ENCODE peak calls at places on chromosomes 2 and 18, in eight cellular contexts. V is HCT116, G is SK-N-SH, O is GM23338, B is spleen, W is upper lobe of left lung, I is breast epithelium, U is H1. N is an unnamed sample. For H3K4me1, the result is how much of the 10 kb centered on the place peaks cover.

GRCh38 chr2:144032566-144032965 is 487.4 kb downstream of the ZEB2 start:
- DNase-seq in V (no peak), G (no peak), O (no peak), B (no peak), W (no peak), I (no peak), U (no peak), N (no peak)

GRCh38 chr18:23573948-23574431 is 12.3 kb downstream of the NPC1 start:
- DNase-seq in V (no peak), G (no peak), O (peak), B (no peak), W (no peak), I (no peak), U (peak), N (no peak)

GRCh38 chr18:54880706-54881105 is 52.4 kb downstream of the RAB27B start:
- DNase-seq in V (no peak), G (peak), O (peak), B (no peak), W (no peak), I (no peak), U (no peak), N (no peak)

GRCh38 chr2:145228506-145228905 is 708.6 kb upstream of the ZEB2 start:
- DNase-seq in V (no peak), G (peak), O (no peak), B (no peak), W (no peak), I (no peak), U (no peak), N (no peak)

GRCh38 chr2:157439792-157440186 is 4.1 kb downstream of the CYTIP start:
- DNase-seq in V (no peak), G (no peak), O (no peak), B (no peak), W (no peak), I (no peak), U (no peak), N (no peak)

GRCh38 chr2:29522951-29523669 is 398.3 kb downstream of the ALK start:
- DNase-seq in V (no peak), G (no peak), O (no peak), B (no peak), W (no peak), I (no peak), U (no peak), N (no peak)

GRCh38 chr2:201021914-201022313 is 49.6 kb downstream of the HYCC2 start:
- DNase-seq in V (no peak), G (no peak), O (no peak), B (no peak), W (no peak), I (no peak), U (no peak), N (no peak)

GRCh38 chr18:28080876-28081300 is 96.0 kb downstream of the CDH2 start:
- DNase-seq in V (no peak), G (no peak), O (no peak), B (no peak), W (no peak), I (no peak), U (no peak), N (no peak)

GRCh38 chr2:55810621-55811020 is 113.0 kb downstream of the EFEMP1 start:
- DNase-seq in V (no peak), G (no peak), O (no peak), B (no peak), W (no peak), I (no peak), U (no peak), N (peak)

GRCh38 chr2:45808294-45808693 is 156.8 kb downstream of the PRKCE start:
- DNase-seq in V (no peak), G (no peak), O (no peak), B (no peak), W (no peak), I (no peak), U (no peak), N (no peak)

GRCh38 chr2:211349031-211349430 is 792.6 kb downstream of the CPS1 start:
- DNase-seq in V (no peak), G (no peak), O (no peak), B (no peak), W (no peak), I (no peak), U (no peak), N (no peak)

GRCh38 chr2:169966449-169966848 is 139.2 kb downstream of the UBR3 start:
- DNase-seq in V (no peak), G (no peak), O (no peak), B (no peak), W (no peak), I (no peak), U (no peak), N (no peak)

GRCh38 chr2:111983478-111984212 is 71.4 kb upstream of the TMEM87B start:
- DNase-seq in V (no peak), G (no peak), O (no peak), B (no peak), W (no peak), I (no peak), U (no peak), N (no peak)

GRCh38 chr2:148965596-148966431 is 72.7 kb upstream of the LYPD6B start:
- DNase-seq in V (no peak), G (no peak), O (no peak), B (no peak), W (no peak), I (no peak), U (no peak), N (no peak)

GRCh38 chr2:167265722-167266121 is 377.4 kb downstream of the XIRP2 start:
- DNase-seq in V (no peak), G (no peak), O (no peak), B (no peak), W (no peak), I (no peak), U (no peak), N (no peak)

DNA sequence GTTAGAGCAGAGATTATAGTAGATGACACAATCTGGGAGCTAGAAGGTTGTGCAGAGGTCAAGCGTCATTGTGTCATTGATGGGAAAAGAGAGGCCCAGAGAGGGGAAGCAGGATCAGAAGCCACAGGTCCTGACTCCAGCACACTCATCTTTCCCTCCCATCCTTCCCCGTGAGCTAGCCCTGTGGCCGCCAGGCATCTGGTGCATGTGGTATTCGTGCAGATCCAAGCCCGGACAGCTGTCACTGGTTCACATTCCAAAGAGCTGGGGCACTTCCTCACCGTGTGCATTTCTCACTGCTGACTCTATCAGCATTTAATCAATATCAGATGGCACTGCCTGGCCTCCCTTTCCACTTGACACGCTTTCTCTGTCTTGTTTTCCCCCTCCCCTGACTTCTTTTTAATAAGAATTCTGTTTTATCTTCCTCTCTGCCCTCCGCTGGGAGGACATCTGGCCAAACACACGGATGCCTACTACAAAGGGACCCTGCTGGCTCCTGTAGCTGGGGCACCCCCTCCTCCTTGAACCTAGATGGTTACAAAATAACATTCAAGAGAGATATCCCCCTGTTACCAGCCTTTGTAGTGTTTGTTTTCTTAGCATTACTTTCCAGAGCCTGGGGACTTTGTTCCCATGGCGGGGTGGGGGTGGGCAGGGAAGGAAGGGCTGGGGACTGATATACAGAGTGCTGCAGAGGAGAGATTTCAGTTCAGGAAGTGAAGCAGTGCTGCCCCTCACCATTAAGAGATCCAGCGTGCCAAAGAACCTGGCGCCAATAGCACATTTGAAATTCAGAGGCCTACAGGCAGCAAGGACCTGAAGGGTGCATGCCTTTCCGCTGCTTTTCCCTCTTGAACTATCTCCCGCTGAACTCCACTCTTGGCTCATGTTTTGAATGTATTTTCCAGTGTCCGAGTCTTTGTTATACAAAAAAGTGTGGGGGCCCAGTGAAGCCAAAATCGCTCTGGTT is 94.4 kb upstream of the THOC1 start:
- DNase-seq in V (no peak), G (peak), O (peak), B (no peak), W (no peak), I (no peak), U (no peak), N (no peak)
- H3K4me1 ChIP-seq in V (under half), G (under half), O (under half), B (under half), W (under half), I (under half), U (under half), N (under half)

GRCh38 chr18:12011199-12011961 is 30.1 kb downstream of the IMPA2 start:
- DNase-seq in V (no peak), G (no peak), O (no peak), B (no peak), W (no peak), I (no peak), U (no peak), N (no peak)

GRCh38 chr18:12010187-12010802 is 29.0 kb downstream of the IMPA2 start:
- DNase-seq in V (no peak), G (no peak), O (peak), B (no peak), W (no peak), I (no peak), U (no peak), N (no peak)

GRCh38 chr18:12013186-12013916 is 32.0 kb downstream of the IMPA2 start:
- DNase-seq in V (no peak), G (no peak), O (no peak), B (peak), W (no peak), I (no peak), U (no peak), N (no peak)

GRCh38 chr18:12012697-12013096 is 31.4 kb downstream of the IMPA2 start:
- DNase-seq in V (no peak), G (no peak), O (no peak), B (no peak), W (no peak), I (no peak), U (no peak), N (no peak)

DNA sequence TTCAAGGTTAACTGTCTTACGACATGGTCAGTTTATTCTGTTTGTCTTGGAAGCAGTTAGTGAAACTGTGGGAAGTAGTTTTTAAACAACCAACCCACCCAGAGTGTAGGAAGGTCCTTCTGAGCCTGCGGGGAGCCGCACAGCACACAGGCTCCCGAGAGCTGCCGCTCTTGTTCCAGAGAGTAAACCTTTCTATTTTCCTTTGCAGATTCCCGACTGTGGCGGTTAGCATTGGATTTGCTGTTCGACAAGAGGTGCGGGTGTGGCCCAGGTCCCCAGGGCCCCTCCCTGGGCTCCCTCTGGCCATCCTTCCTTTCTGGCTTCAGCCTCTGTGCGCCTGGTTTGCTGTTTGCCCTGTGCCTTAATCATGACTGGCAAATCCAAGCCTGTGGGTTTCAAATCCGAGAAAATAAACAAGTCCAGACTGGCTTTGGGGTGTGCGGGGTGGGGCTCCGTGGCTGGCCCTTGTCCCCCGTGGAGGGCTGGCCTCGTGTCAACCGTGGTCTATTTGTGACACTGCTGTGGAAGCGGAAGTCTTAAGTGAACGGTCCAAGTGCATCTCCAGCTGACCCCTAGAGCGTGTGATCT is 30.7 kb downstream of the IMPA2 start:
- DNase-seq in V (no peak), G (no peak), O (no peak), B (no peak), W (peak), I (no peak), U (no peak), N (peak)
- TF ChIP-seq POLR2AphosphoS5 in V (no peak), G (no peak), O (no peak), B (no peak), W (no peak), I (no peak), U (no peak), N (peak)

DNA sequence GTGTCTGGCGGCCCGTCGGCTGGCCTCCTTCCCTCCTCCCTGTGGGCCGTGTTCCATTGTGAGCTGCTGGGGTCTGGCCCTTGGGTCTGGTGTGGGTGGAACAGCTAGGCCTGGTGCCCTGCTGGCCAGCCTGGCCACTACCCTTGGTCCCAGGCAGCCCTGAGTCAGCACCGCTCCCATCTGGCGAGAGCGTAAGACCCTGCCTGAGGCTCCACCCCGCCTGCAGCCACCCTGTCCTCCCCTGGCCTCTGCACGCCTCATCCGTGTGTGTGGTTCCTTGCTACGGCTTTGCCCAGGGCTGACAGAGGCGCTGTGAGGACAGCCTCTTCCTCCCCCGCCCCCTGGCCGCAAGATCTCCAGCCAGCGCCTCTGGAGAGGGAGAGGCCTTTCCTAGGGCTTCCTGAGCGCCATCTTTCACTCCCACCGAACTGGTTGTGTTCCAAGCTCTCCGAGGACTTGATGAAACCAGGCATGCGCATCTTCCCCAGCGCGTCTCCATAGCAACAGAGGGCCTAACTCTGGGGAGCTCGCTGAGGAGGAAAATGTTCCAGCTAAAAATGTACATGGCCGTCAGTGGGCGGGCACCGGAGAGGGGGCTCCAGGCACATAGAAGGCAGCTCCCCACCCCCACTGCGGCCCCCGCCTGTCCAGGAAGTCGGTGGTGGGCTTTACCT is 83.0 kb downstream of the STPG4 start:
- DNase-seq in V (no peak), G (peak), O (peak), B (peak), W (peak), I (no peak), U (no peak), N (no peak)
- H3K4me1 ChIP-seq in V (half or more), G (half or more), O (under half), B (half or more), W (half or more), I (under half), U (under half), N (under half)

GRCh38 chr2:9639000-9639602 is 8.3 kb upstream of the YWHAQ start:
- DNase-seq in V (no peak), G (no peak), O (no peak), B (no peak), W (no peak), I (no peak), U (no peak), N (no peak)
- TF ChIP-seq POLR2AphosphoS5 in V (no peak), G (no peak), O (no peak), B (no peak), W (no peak), I (no peak), U (no peak), N (no peak)

DNA sequence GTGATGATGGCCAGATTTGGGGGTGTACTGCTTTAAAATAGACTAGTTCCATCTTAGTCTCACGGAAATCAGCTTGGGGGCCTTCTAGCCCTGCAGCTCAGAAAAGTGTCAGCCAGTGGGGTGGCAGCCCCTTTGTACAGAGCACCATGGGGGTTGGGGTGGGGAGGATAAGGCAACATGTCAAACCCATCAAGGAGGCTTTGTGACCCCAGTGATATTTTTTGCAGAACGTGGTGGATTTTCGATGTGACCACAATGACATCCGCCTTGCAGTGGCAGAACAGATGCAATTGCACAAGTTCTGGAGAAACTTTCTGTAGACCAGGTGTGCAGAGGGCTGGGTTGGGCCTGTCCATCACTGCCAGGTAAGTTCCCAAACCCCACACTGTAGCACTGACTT is 3.0 kb upstream of the CD8A start:
- DNase-seq in V (no peak), G (no peak), O (no peak), B (no peak), W (no peak), I (no peak), U (no peak), N (no peak)
- H3K4me1 ChIP-seq in V (under half), G (under half), O (under half), B (under half), W (under half), I (under half), U (under half), N (under half)

GRCh38 chr2:49914281-49914680 is 760.0 kb upstream of the FSHR start:
- DNase-seq in V (no peak), G (no peak), O (no peak), B (no peak), W (no peak), I (no peak), U (peak), N (no peak)
- TF ChIP-seq POLR2AphosphoS5 in V (no peak), G (no peak), O (no peak), B (no peak), W (no peak), I (no peak), U (no peak), N (no peak)

DNA sequence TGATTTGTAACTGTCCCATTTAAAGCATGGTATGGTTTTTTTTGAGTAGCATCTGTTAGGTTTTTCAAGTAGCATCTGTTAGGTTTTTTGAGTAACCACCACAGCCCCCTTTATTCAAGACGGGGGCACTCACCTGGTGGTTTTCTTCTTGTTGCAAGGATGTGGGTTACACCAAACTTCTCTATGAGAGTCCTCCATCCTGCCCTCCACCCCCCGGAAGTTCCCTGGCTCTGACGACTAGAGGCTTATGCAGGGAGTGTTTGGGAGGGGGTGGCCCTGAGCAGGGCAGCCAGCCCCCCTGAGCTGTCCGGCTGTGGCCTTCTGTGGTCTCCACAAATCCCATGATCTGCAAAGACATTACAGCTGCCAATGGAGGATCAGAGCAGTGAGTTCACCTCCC is 39.3 kb downstream of the MTCL1 start:
- DNase-seq in V (no peak), G (no peak), O (no peak), B (no peak), W (no peak), I (no peak), U (no peak), N (no peak)
- H3K4me1 ChIP-seq in V (under half), G (under half), O (under half), B (under half), W (under half), I (under half), U (under half), N (under half)

GRCh38 chr2:231666171-231667095 is 41.9 kb upstream of the PTMA start:
- DNase-seq in V (peak), G (peak), O (peak), B (peak), W (peak), I (peak), U (peak), N (peak)

GRCh38 chr2:231667497-231667896 is 40.8 kb upstream of the PTMA start:
- DNase-seq in V (no peak), G (no peak), O (no peak), B (no peak), W (no peak), I (no peak), U (no peak), N (no peak)

GRCh38 chr2:231668981-231669380 is 39.3 kb upstream of the PTMA start:
- DNase-seq in V (no peak), G (no peak), O (no peak), B (no peak), W (no peak), I (no peak), U (no peak), N (no peak)

GRCh38 chr2:231665208-231665921 is 43.0 kb upstream of the PTMA start:
- DNase-seq in V (no peak), G (peak), O (no peak), B (peak), W (no peak), I (no peak), U (no peak), N (no peak)

GRCh38 chr2:231667096-231667427 is 41.3 kb upstream of the PTMA start:
- DNase-seq in V (no peak), G (no peak), O (no peak), B (no peak), W (no peak), I (no peak), U (no peak), N (no peak)
- TF ChIP-seq POLR2AphosphoS5 in V (no peak), G (no peak), O (no peak), B (no peak), W (no peak), I (no peak), U (no peak), N (no peak)

N was measured in prostate gland.